ENCODE peak calls at places on chromosomes 2 and 18, in four cellular contexts. U is brain microvascular endothelial cell; L is A549; M is CD4-positive, CD25-positive, alpha-beta regulatory T cell. Q is an unnamed sample.
A peak's percentile ranks its signal among the peaks of the same experiment; 100 is the strongest.

GRCh38 chr2:112811841-112812306 is 24.7 kb downstream of the IL1B start:
- DNase-seq in U (peak; percentile 96), L (peak; percentile 64), M (no peak), Q (peak; percentile 98)

GRCh38 chr2:153986488-153987229 is 114.9 kb downstream of the GALNT13 start:
- DNase-seq in U (no peak), L (peak; percentile 64), M (no peak), Q (peak; percentile 18)

GRCh38 chr18:11891737-11892136 is 16.4 kb downstream of the MPPE1 start:
- DNase-seq in U (no peak), L (no peak), M (no peak), Q (no peak)

GRCh38 chr2:11692966-11693521 is 23.0 kb upstream of the NTSR2 start:
- DNase-seq in U (peak; percentile 62), L (peak; percentile 76), M (peak; percentile 67), Q (peak; percentile 72)

GRCh38 chr2:106882658-106883057 is 3.3 kb downstream of the ST6GAL2 start:
- DNase-seq in U (no peak), L (peak; percentile 87), M (no peak), Q (peak; percentile 12)

GRCh38 chr18:48392266-48392665 is 16.9 kb downstream of the ZBTB7C start:
- DNase-seq in U (no peak), L (no peak), M (no peak), Q (peak; percentile 27)

GRCh38 chr18:9101730-9102390 is 639 bp upstream of the NDUFV2 start:
- DNase-seq in U (peak; percentile 71), L (peak; percentile 81), M (peak; percentile 71), Q (peak; percentile 86)

GRCh38 chr2:163479599-163479998 is 256.2 kb downstream of the FIGN start:
- DNase-seq in U (no peak), L (no peak), M (no peak), Q (no peak)

GRCh38 chr18:49476664-49477411 is 10.2 kb downstream of the C18orf32 start:
- DNase-seq in U (peak; percentile 68), L (peak; percentile 68), M (no peak), Q (peak; percentile 91)

GRCh38 chr2:216553093-216553478 is 54.4 kb downstream of the RPL37A start:
- DNase-seq in U (peak; percentile 71), L (no peak), M (no peak), Q (peak; percentile 56)

GRCh38 chr2:241851325-241852115 is 7.2 kb downstream of the PDCD1 start:
- DNase-seq in U (no peak), L (no peak), M (no peak), Q (no peak)

GRCh38 chr2:74921236-74921736 is 37.2 kb upstream of the POLE4 start:
- DNase-seq in U (no peak), L (no peak), M (no peak), Q (no peak)

GRCh38 chr2:36438454-36438977 is 82.9 kb downstream of the CRIM1 start:
- DNase-seq in U (peak; percentile 99), L (peak; percentile 73), M (no peak), Q (peak; percentile 98)

GRCh38 chr18:5966514-5966913 is 71.2 kb upstream of the TMEM200C start:
- DNase-seq in U (no peak), L (no peak), M (no peak), Q (no peak)

GRCh38 chr18:5964108-5964507 is 68.8 kb upstream of the TMEM200C start:
- DNase-seq in U (no peak), L (no peak), M (no peak), Q (no peak)

GRCh38 chr18:5964596-5964995 is 69.3 kb upstream of the TMEM200C start:
- DNase-seq in U (no peak), L (no peak), M (no peak), Q (no peak)

GRCh38 chr18:5963267-5963666 is 67.9 kb upstream of the TMEM200C start:
- DNase-seq in U (no peak), L (no peak), M (no peak), Q (no peak)

DNA sequence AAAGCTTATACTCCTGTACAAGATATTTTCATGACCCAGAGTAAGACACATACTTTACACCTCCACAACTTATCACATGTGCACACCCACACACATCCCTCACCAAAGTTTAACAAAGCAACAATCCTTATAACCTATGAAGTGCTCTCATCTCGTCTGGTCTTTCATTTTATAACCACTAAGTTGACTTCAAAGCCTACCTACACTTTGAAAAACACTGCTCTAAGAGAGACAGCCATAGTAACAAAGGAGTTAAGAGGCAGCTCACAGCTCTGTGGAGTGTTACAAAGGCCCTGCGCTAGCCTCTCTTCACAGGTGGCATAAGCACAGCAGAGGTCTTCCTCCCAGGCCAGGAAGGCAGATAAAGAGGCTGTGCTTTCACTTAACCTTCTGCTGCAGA is 69.7 kb upstream of the TMEM200C start:
- DNase-seq in U (no peak), L (no peak), M (no peak), Q (no peak)
- H3K4me3 ChIP-seq in U (no peak overlapping the region), L (no peak overlapping the region), M (no peak overlapping the region), Q (no peak overlapping the region)

DNA sequence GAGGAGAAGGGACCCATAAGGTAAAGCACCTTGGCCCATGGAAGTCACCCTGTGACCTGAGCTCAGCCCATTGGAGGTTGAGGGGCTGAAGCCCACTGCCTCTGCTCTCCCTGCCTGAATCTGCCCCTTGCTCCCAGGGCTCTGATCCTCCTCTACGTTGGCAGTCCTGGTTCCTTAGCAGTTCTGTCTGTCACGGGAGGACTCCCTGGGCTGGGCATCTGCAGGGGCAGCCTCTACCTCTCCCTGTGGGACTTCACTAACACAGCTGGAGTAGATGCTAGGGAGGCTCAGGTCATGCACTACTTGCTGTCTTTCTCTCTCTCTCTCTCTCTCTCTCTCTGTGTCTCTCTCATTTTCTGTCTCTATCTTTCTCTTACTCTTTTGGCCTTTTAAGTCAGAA is 8.7 kb downstream of the GYPC start:
- DNase-seq in U (no peak), L (no peak), M (no peak), Q (no peak)
- H3K4me3 ChIP-seq in U (no peak overlapping the region), L (no peak overlapping the region), M (peak overlapping the region; percentile 52), Q (no peak overlapping the region)

DNA sequence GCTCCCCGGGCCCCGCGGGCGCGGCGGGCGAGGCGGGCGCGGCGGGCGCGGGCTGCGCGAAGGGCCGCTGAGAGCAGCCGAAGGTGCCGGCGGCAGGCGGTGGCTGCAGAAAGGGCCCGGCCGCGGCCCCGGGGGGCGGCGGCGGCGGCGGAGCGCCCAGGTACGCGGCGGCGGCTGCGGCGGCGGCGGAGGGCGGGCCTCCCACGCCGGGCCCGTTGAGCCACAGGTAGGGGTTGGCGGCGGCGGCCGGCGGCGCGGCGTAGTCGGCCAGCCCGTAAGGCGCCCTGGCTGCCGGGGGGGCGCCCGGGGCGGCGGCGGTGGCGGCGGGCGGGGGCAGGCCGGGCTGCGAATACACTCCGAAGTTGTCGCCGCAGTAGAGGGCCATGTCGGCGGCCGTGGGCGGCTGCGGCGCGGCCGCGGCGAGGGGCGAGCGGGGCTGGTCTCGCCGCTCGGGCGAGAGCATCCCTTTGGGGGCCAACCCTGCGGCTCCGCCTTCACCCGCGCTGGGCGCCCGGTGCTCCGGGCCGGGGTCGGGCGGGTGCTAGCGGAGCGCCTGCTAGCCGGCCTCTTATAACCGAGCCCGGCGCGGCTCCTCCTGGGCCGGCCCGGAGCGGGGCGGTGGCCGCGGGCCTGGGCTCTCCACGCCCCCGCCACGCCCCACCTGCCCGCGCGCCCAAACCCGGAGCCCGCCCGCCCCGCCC is at the start of gene FOXI3:
- DNase-seq in U (no peak), L (no peak), M (no peak), Q (no peak)
- H3K4me3 ChIP-seq in U (no peak within 1 kb of the TSS), L (peak within 1 kb of the TSS; percentile 58), M (peak within 1 kb of the TSS; percentile 52), Q (no peak within 1 kb of the TSS)

GRCh38 chr2:37489536-37489935 is 145.1 kb downstream of the QPCT start:
- DNase-seq in U (no peak), L (no peak), M (no peak), Q (no peak)
- H3K4me3 ChIP-seq in U (no peak overlapping the region), L (no peak overlapping the region), M (no peak overlapping the region), Q (no peak overlapping the region)

GRCh38 chr18:32468147-32468845 is 2.4 kb downstream of the GAREM1 start:
- DNase-seq in U (no peak), L (no peak), M (no peak), Q (no peak)

GRCh38 chr18:32470713-32471633 is at the start of gene GAREM1:
- DNase-seq in U (peak; percentile 97), L (peak; percentile 92), M (peak; percentile 66), Q (peak; percentile 99)

GRCh38 chr18:32470136-32470712 is 458 bp downstream of the GAREM1 start:
- DNase-seq in U (peak; percentile 20), L (peak; percentile 28), M (peak; percentile 8), Q (peak; percentile 50)

GRCh38 chr18:32469691-32470131 is 971 bp downstream of the GAREM1 start:
- DNase-seq in U (no peak), L (no peak), M (no peak), Q (peak; percentile 19)

DNA sequence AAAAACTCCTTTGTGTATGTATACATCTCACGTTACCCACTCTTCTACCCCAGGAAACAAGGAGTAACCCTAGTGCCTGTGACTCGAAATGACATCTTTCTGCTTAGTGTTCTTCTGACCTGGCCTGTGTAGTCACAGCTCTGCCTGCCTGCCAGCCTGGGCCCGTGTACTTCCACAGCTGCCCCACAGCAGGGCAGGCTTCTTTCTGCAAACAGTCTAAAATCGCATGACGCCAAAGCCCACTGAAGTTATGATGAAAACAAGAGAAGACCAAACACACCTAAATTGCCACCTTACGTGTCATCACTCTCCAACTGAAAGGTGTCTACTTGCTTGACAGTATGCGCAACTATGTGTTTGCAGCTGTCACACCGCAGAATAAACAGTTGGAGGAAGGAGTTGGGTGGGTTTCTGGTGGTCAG is 1.5 kb downstream of the GAREM1 start:
- DNase-seq in U (peak; percentile 18), L (peak; percentile 42), M (no peak), Q (peak; percentile 58)
- H3K4me3 ChIP-seq in U (peak overlapping the region; percentile 70), L (peak overlapping the region; percentile 89), M (peak overlapping the region; percentile 24), Q (peak overlapping the region; percentile 73)

GRCh38 chr18:76457475-76457874 is 37.6 kb downstream of the ZNF516 start:
- DNase-seq in U (no peak), L (no peak), M (no peak), Q (no peak)

GRCh38 chr18:76457957-76458356 is 37.1 kb downstream of the ZNF516 start:
- DNase-seq in U (no peak), L (no peak), M (no peak), Q (no peak)

GRCh38 chr18:76459312-76459686 is 35.7 kb downstream of the ZNF516 start:
- DNase-seq in U (no peak), L (no peak), M (no peak), Q (no peak)

GRCh38 chr18:76459687-76460350 is 35.2 kb downstream of the ZNF516 start:
- DNase-seq in U (peak; percentile 99), L (peak; percentile 81), M (no peak), Q (peak; percentile 99)

DNA sequence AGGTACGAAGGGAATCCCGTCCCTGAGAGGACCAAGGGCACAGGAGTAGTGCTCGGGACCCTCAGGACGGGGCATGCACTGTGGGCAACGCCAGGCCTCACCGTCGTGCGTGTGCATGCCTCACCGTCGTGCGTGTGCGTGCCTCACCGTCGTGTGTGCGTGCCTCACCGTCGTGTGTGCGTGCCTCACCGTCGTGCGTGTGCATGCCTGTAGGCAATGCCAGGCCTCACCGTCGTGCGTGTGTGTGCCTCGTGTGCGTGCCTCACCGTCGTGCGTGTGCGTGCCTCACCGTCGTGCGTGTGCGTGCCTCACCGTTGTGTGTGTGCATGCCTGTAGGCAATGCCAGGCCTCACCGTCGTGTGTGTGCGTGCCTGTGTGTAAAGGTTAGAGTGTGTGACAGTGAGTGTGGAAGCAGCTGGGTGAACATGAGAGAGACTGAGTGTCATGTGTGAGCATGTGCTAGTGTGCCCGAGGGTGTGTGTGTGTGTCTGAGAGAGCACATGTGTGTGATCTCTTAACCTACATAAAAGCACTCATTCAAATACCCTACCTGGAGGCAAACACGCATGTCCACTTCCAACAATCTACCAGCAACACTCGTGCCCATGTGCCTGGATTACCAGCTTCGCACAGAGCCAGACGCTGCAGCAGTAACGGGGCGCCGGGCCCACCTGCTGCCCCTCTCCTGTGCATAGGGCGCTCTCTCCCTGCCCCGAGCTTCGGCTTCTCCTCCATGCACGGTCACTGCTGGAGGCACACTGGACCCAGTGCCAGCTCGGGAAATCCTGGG is 36.3 kb downstream of the ZNF516 start:
- DNase-seq in U (no peak), L (no peak), M (no peak), Q (no peak)
- H3K4me3 ChIP-seq in U (no peak overlapping the region), L (no peak overlapping the region), M (no peak overlapping the region), Q (no peak overlapping the region)

Q was measured in cardiac fibroblast.